ENCODE peak calls at places on chromosomes 13 and 19, in nine cellular contexts. X is foreskin fibroblast, V is HepG2, K is cardiac fibroblast, A is body of pancreas, W is GM10248, B is fibroblast of the aortic adventitia, M is omental fat pad, D is esophagus squamous epithelium. S is an unnamed sample.

GRCh38 chr13:98741741-98742435 is 10.6 kb downstream of the SLC15A1 start:
- DNase-seq in X (no peak), V (no peak), K (no peak), A (no peak), W (no peak), B (no peak), M (no peak), D (no peak), S (no peak)

GRCh38 chr19:51024924-51025323 is 1.5 kb downstream of the KLK11 start:
- DNase-seq in X (no peak), V (no peak), K (no peak), A (no peak), W (no peak), B (no peak), M (no peak), D (no peak), S (no peak)

GRCh38 chr13:49908637-49909036 is 27.5 kb downstream of the SPRYD7 start:
- DNase-seq in X (no peak), V (no peak), K (no peak), A (no peak), W (no peak), B (no peak), M (no peak), D (no peak), S (no peak)

GRCh38 chr19:55696301-55697068 is 21.5 kb downstream of the EPN1 start:
- DNase-seq in X (no peak), V (no peak), K (no peak), A (no peak), W (no peak), B (no peak), M (no peak), D (no peak), S (no peak)

GRCh38 chr13:20127563-20128458 is 33.0 kb downstream of the GJA3 start:
- DNase-seq in X (peak), V (peak), K (peak), A (peak), W (peak), B (peak), M (peak), D (no peak), S (no peak)

GRCh38 chr19:52248256-52248655 is 21.1 kb upstream of the ZNF766 start:
- DNase-seq in X (peak), V (peak), K (peak), A (peak), W (no peak), B (peak), M (peak), D (no peak), S (no peak)

GRCh38 chr13:51632643-51633357 is 48.5 kb downstream of the WDFY2 start:
- DNase-seq in X (no peak), V (peak), K (no peak), A (peak), W (no peak), B (no peak), M (no peak), D (no peak), S (no peak)

GRCh38 chr19:36136975-36137686 is 2.7 kb upstream of the CAPNS1 start:
- DNase-seq in X (peak), V (no peak), K (peak), A (peak), W (no peak), B (peak), M (no peak), D (no peak), S (no peak)

GRCh38 chr13:110651726-110652230 is 36.4 kb downstream of the NAXD start:
- DNase-seq in X (no peak), V (no peak), K (no peak), A (peak), W (no peak), B (no peak), M (no peak), D (no peak), S (no peak)

GRCh38 chr19:2428027-2428690 is 773 bp upstream of the TIMM13 start:
- DNase-seq in X (peak), V (no peak), K (peak), A (peak), W (no peak), B (peak), M (no peak), D (no peak), S (no peak)

GRCh38 chr19:2427323-2428026 is at the start of gene TIMM13:
- DNase-seq in X (peak), V (peak), K (peak), A (peak), W (peak), B (peak), M (peak), D (peak), S (peak)

GRCh38 chr19:2424686-2425621 is 2.4 kb downstream of the TIMM13 start:
- DNase-seq in X (peak), V (no peak), K (peak), A (peak), W (no peak), B (peak), M (no peak), D (no peak), S (no peak)

GRCh38 chr19:2425622-2426581 is 1.5 kb downstream of the TIMM13 start:
- DNase-seq in X (no peak), V (no peak), K (no peak), A (no peak), W (no peak), B (no peak), M (no peak), D (no peak), S (no peak)

DNA sequence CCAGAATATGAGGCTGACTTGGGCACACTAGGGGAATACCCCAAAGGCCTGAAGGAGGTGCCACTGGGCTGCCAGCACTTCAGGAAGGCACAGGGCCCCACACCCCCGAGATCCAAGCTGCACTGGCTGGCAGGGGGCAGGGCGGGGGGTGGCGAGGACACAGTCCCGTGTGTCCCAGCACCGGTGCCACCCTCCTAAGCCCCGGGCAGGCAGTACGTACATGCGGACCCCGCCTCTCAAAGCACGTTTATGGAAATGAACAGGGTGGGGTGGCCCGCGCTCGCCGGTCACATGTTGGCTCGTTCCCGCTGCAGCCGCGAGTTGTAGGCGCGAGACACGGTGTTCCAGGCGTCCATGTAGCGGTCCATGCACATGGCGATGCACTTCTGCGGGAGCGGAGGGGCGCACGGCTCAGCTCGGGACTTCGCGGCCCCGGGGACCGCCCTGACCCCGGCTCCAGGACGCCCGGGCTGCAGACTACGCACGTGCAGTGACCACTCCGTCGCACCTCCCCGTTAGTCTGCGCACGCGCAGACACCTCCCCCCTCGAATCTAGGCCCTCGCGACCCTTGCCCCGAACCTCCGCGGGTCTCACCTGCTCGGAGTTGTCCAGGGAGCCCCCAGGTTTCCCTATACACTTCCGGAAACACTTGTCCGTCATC is 594 bp downstream of the TIMM13 start:
- DNase-seq in X (peak), V (peak), K (peak), A (peak), W (peak), B (peak), M (no peak), D (no peak), S (no peak)
- TF ChIP-seq CTCF in X (no peak), V (peak), K (no peak), A (no peak), W (no peak), B (no peak), M (no peak), D (no peak), S (no peak)

GRCh38 chr19:18279516-18280246 is 1.7 kb downstream of the JUND start:
- DNase-seq in X (peak), V (peak), K (peak), A (peak), W (peak), B (peak), M (peak), D (peak), S (peak)

GRCh38 chr19:18282021-18282787 is 782 bp upstream of the JUND start:
- DNase-seq in X (no peak), V (peak), K (no peak), A (no peak), W (no peak), B (no peak), M (peak), D (peak), S (no peak)

GRCh38 chr19:18282788-18283141 is 1.3 kb upstream of the JUND start:
- DNase-seq in X (no peak), V (peak), K (no peak), A (no peak), W (no peak), B (peak), M (no peak), D (no peak), S (no peak)

GRCh38 chr19:18280247-18281081 is 958 bp downstream of the JUND start:
- DNase-seq in X (peak), V (peak), K (peak), A (peak), W (peak), B (peak), M (peak), D (peak), S (peak)

GRCh38 chr19:18281082-18282020 is at the start of gene JUND:
- DNase-seq in X (peak), V (peak), K (peak), A (peak), W (peak), B (peak), M (peak), D (peak), S (peak)
- TF ChIP-seq CTCF in X (no peak), V (no peak), K (no peak), A (peak), W (peak), B (no peak), M (no peak), D (no peak), S (peak)

GRCh38 chr13:113033054-113033453 is 64.0 kb downstream of the MCF2L start:
- DNase-seq in X (no peak), V (no peak), K (no peak), A (no peak), W (no peak), B (no peak), M (no peak), D (no peak), S (no peak)

GRCh38 chr13:113036401-113036800 is 67.4 kb downstream of the MCF2L start:
- DNase-seq in X (no peak), V (no peak), K (no peak), A (no peak), W (no peak), B (no peak), M (no peak), D (no peak), S (no peak)

GRCh38 chr13:113035209-113035800 is 66.3 kb downstream of the MCF2L start:
- DNase-seq in X (no peak), V (no peak), K (no peak), A (no peak), W (no peak), B (no peak), M (no peak), D (no peak), S (no peak)

GRCh38 chr13:113033498-113033897 is 64.5 kb downstream of the MCF2L start:
- DNase-seq in X (no peak), V (no peak), K (no peak), A (no peak), W (no peak), B (no peak), M (no peak), D (no peak), S (no peak)

GRCh38 chr13:113034451-113035208 is 65.6 kb downstream of the MCF2L start:
- DNase-seq in X (peak), V (peak), K (peak), A (peak), W (no peak), B (peak), M (no peak), D (no peak), S (no peak)
- TF ChIP-seq CTCF in X (peak), V (peak), K (peak), A (peak), W (no peak), B (peak), M (no peak), D (peak), S (peak)

GRCh38 chr13:29707876-29708543 is 112.5 kb upstream of the SLC7A1 start:
- DNase-seq in X (peak), V (peak), K (peak), A (peak), W (peak), B (peak), M (no peak), D (no peak), S (no peak)

GRCh38 chr13:29718694-29719093 is 123.2 kb upstream of the SLC7A1 start:
- DNase-seq in X (no peak), V (no peak), K (no peak), A (no peak), W (no peak), B (no peak), M (no peak), D (no peak), S (no peak)

GRCh38 chr13:29716493-29716892 is 121.0 kb upstream of the SLC7A1 start:
- DNase-seq in X (no peak), V (no peak), K (no peak), A (no peak), W (no peak), B (no peak), M (no peak), D (no peak), S (no peak)

DNA sequence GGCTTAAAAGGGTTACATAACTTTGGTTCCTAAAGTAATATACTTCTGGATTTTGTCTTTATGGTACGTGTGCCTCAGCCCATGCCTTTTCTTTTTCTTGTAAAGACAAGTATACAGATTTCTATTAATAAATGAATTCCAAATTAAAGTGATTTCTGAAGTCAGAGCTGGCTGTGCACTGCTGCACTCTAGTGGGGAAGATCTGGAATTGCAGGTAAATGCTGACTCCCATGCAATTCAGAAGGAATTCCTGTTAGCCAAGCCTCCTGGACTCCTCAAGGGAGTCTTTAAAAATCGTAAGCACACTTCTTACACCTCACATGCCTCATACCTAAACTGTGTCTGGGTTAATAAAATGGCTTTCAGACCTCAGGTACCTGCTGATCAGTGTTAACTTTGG is 118.4 kb upstream of the SLC7A1 start:
- DNase-seq in X (peak), V (no peak), K (peak), A (no peak), W (no peak), B (no peak), M (no peak), D (no peak), S (no peak)
- TF ChIP-seq CTCF in X (peak), V (peak), K (peak), A (peak), W (peak), B (peak), M (no peak), D (peak), S (peak)

GRCh38 chr19:53795019-53795418 is 29.1 kb downstream of the NLRP12 start:
- DNase-seq in X (no peak), V (peak), K (no peak), A (no peak), W (no peak), B (no peak), M (no peak), D (no peak), S (no peak)

GRCh38 chr19:53789708-53790678 is 34.1 kb downstream of the NLRP12 start:
- DNase-seq in X (no peak), V (no peak), K (no peak), A (no peak), W (no peak), B (no peak), M (no peak), D (no peak), S (no peak)

DNA sequence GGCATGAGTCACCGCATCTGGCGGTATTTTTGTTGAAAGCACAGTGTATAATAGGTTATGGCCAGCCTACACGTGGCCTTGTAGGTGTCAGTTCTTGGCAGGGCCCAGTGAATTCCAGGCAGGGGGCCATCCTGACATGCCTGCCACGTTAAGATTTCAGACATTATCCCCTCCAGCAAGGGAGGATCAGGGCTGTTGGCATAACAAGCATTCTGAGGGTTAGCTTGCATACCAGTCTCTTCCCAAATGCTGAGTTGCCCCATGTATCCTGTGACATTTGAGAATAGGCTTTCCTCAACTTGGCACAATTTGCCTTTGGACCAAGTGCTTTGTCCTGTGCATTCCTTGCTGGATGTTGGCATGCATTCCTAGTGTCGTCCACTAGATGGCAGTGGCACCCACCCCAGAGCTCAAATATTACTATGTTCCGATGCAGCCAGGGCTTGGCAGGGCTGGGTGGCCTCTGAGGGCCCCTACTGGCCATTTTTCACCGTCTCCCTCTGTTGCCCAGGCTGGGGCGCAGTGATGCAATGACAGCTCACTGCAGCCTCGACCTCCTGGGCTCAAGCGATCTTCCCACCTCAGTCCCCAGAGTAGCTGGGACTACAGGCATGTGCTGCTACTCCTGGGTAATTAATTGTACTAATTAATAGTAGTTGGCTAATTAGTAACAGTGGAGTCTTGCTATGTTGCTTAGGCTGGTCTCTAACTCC is 31.2 kb downstream of the NLRP12 start:
- DNase-seq in X (peak), V (peak), K (peak), A (peak), W (peak), B (peak), M (peak), D (peak), S (peak)
- TF ChIP-seq CTCF in X (peak), V (peak), K (peak), A (peak), W (peak), B (peak), M (no peak), D (peak), S (peak)

GRCh38 chr13:97215325-97215724 is 6.8 kb upstream of the MBNL2 start:
- DNase-seq in X (no peak), V (no peak), K (no peak), A (no peak), W (no peak), B (no peak), M (no peak), D (no peak), S (no peak)

GRCh38 chr13:97211357-97211756 is 10.8 kb upstream of the MBNL2 start:
- DNase-seq in X (no peak), V (no peak), K (no peak), A (no peak), W (no peak), B (no peak), M (no peak), D (no peak), S (no peak)

GRCh38 chr13:97211986-97212385 is 10.1 kb upstream of the MBNL2 start:
- DNase-seq in X (no peak), V (no peak), K (no peak), A (no peak), W (no peak), B (no peak), M (no peak), D (no peak), S (no peak)

GRCh38 chr13:97214921-97215320 is 7.2 kb upstream of the MBNL2 start:
- DNase-seq in X (no peak), V (no peak), K (no peak), A (no peak), W (no peak), B (no peak), M (no peak), D (no peak), S (no peak)

GRCh38 chr13:97212540-97213146 is 9.5 kb upstream of the MBNL2 start:
- DNase-seq in X (peak), V (no peak), K (peak), A (peak), W (peak), B (peak), M (no peak), D (no peak), S (no peak)
- TF ChIP-seq CTCF in X (peak), V (peak), K (peak), A (peak), W (peak), B (peak), M (no peak), D (peak), S (peak)

DNA sequence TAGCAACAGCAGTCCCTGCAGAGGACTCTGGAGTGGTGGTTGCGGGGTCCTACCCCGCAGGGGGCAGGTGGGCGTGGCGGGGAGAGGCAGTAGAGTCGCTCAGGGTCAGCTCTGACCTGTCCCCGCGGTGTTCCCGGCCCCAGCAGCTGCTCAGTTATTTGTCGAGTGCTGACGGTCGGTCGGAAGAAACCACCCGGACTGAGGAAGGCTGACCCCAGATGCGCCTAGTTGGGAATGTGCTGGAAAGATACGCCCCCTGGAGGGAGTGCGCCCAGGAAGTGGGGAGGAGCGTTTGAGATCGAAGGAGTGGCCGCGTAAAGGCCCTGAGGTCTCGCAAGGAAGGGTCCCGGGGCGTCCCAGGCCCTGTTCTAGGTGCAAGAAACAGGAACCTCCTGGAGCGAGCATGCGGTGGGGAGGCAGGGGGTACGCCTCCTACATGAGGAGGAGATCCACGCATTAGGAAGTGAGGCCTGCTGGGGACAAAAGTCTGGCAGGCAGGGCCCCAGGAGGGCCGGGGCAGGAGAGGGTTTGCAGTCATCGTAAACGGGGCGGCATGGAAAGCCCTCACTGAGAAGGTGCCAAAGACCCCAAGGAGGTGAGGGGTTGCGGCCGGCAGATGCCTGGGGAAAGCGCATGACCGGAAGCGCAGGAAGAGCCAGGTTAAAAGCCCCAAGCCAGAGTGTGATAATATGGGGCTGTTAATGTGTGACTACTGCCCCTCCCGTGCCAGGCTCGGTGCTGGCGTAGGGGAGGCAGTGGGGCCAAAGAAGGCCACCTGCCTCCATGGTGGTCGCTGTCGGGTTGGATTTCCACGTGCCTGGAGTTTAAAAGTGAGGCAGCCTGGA is 9.1 kb downstream of the CCDC8 start:
- DNase-seq in X (peak), V (peak), K (no peak), A (peak), W (no peak), B (peak), M (no peak), D (no peak), S (no peak)
- TF ChIP-seq CTCF in X (peak), V (peak), K (no peak), A (no peak), W (no peak), B (peak), M (no peak), D (no peak), S (peak)